ENCODE peak calls at places on chromosomes 2 and 18, in nine cellular contexts. One of them, this sample, is unnamed.

GRCh38 chr2:1784087-1784486 is 39.8 kb upstream of the PXDN start:
- DNase-seq in NCI-H1694: no peak
- DNase-seq in right cardiac atrium: no peak
- DNase-seq in GM04504: no peak
- DNase-seq in activated naive CD4-positive, alpha-beta T cell: no peak
- DNase-seq in T-helper 1 cell: no peak
- DNase-seq in T-cell: no peak
- DNase-seq in germinal center: no peak
- DNase-seq in COR-L47: no peak
- DNase-seq in this sample: no peak

GRCh38 chr18:51765712-51766360 is 568.4 kb upstream of the MEX3C start:
- DNase-seq in NCI-H1694: no peak
- DNase-seq in right cardiac atrium: no peak
- DNase-seq in GM04504: no peak
- DNase-seq in activated naive CD4-positive, alpha-beta T cell: no peak
- DNase-seq in T-helper 1 cell: no peak
- DNase-seq in T-cell: no peak
- DNase-seq in germinal center: no peak
- DNase-seq in COR-L47: no peak
- DNase-seq in this sample: no peak

GRCh38 chr2:72975017-72975416 is 57.7 kb downstream of the EMX1 start:
- DNase-seq in NCI-H1694: no peak
- DNase-seq in right cardiac atrium: no peak
- DNase-seq in GM04504: no peak
- DNase-seq in activated naive CD4-positive, alpha-beta T cell: no peak
- DNase-seq in T-helper 1 cell: no peak
- DNase-seq in T-cell: no peak
- DNase-seq in germinal center: no peak
- DNase-seq in COR-L47: no peak
- DNase-seq in this sample: no peak

GRCh38 chr18:58528011-58528367 is 100.9 kb downstream of the ALPK2 start:
- DNase-seq in NCI-H1694: no peak
- DNase-seq in right cardiac atrium: no peak
- DNase-seq in GM04504: no peak
- DNase-seq in activated naive CD4-positive, alpha-beta T cell: no peak
- DNase-seq in T-helper 1 cell: no peak
- DNase-seq in T-cell: no peak
- DNase-seq in germinal center: no peak
- DNase-seq in COR-L47: no peak
- DNase-seq in this sample: no peak

GRCh38 chr2:108323619-108324018 is 34.9 kb downstream of the SULT1C2 start:
- DNase-seq in NCI-H1694: no peak
- DNase-seq in right cardiac atrium: no peak
- DNase-seq in GM04504: no peak
- DNase-seq in activated naive CD4-positive, alpha-beta T cell: no peak
- DNase-seq in T-helper 1 cell: no peak
- DNase-seq in T-cell: no peak
- DNase-seq in germinal center: no peak
- DNase-seq in COR-L47: no peak
- DNase-seq in this sample: no peak

GRCh38 chr2:165610591-165611029 is 141.1 kb downstream of the CSRNP3 start:
- DNase-seq in NCI-H1694: no peak
- DNase-seq in right cardiac atrium: no peak
- DNase-seq in GM04504: no peak
- DNase-seq in activated naive CD4-positive, alpha-beta T cell: no peak
- DNase-seq in T-helper 1 cell: no peak
- DNase-seq in T-cell: no peak
- DNase-seq in germinal center: no peak
- DNase-seq in COR-L47: no peak
- DNase-seq in this sample: no peak

GRCh38 chr18:35580748-35581534 is 599 bp upstream of the GALNT1 start:
- DNase-seq in NCI-H1694: peak; percentile 21
- DNase-seq in right cardiac atrium: peak; percentile 88
- DNase-seq in GM04504: peak; percentile 28
- DNase-seq in activated naive CD4-positive, alpha-beta T cell: peak; percentile 58
- DNase-seq in T-helper 1 cell: peak; percentile 51
- DNase-seq in T-cell: peak; percentile 36
- DNase-seq in germinal center: peak; percentile 54
- DNase-seq in COR-L47: peak; percentile 44
- DNase-seq in this sample: peak; percentile 60

GRCh38 chr2:7427293-7428060 is 510.3 kb downstream of the RNF144A start:
- DNase-seq in NCI-H1694: peak; percentile 96
- DNase-seq in right cardiac atrium: no peak
- DNase-seq in GM04504: peak; percentile 38
- DNase-seq in activated naive CD4-positive, alpha-beta T cell: no peak
- DNase-seq in T-helper 1 cell: no peak
- DNase-seq in T-cell: no peak
- DNase-seq in germinal center: peak; percentile 58
- DNase-seq in COR-L47: peak; percentile 70
- DNase-seq in this sample: no peak

GRCh38 chr2:94877129-94877528 is 5.9 kb downstream of the TEKT4 start:
- DNase-seq in NCI-H1694: no peak
- DNase-seq in right cardiac atrium: no peak
- DNase-seq in GM04504: no peak
- DNase-seq in activated naive CD4-positive, alpha-beta T cell: no peak
- DNase-seq in T-helper 1 cell: no peak
- DNase-seq in T-cell: no peak
- DNase-seq in germinal center: no peak
- DNase-seq in COR-L47: no peak
- DNase-seq in this sample: no peak

GRCh38 chr18:51273435-51273834 is 76.0 kb upstream of the MEX3C start:
- DNase-seq in NCI-H1694: no peak
- DNase-seq in right cardiac atrium: no peak
- DNase-seq in GM04504: no peak
- DNase-seq in activated naive CD4-positive, alpha-beta T cell: no peak
- DNase-seq in T-helper 1 cell: no peak
- DNase-seq in T-cell: no peak
- DNase-seq in germinal center: no peak
- DNase-seq in COR-L47: no peak
- DNase-seq in this sample: no peak